ENCODE peak calls at places on chromosomes 12 and 14, in seven cellular contexts. I is aorta, S is lung, V is GM23248, C is heart right ventricle, D is GM12878, J is MG63. W is an unnamed sample.
A peak's percentile ranks its signal among the peaks of the same experiment; 100 is the strongest.

GRCh38 chr12:104215638-104216297 is at the start of gene TXNRD1:
- DNase-seq in I (peak; percentile 91), S (peak; percentile 81), V (peak; percentile 92), C (peak; percentile 82), D (peak; percentile 19), J (peak; percentile 82), W (peak; percentile 26)

GRCh38 chr12:52369809-52370208 is 2.5 kb upstream of the KRT85 start:
- DNase-seq in I (no peak), S (no peak), V (no peak), C (no peak), D (no peak), J (no peak), W (no peak)

GRCh38 chr12:26318661-26319068 is 123.3 kb downstream of the SSPN start:
- DNase-seq in I (peak; percentile 67), S (no peak), V (peak; percentile 83), C (peak; percentile 53), D (no peak), J (peak; percentile 23), W (peak; percentile 56)

GRCh38 chr12:28135801-28136439 is 54.3 kb upstream of the CCDC91 start:
- DNase-seq in I (no peak), S (no peak), V (no peak), C (no peak), D (no peak), J (no peak), W (no peak)

GRCh38 chr12:52663420-52663819 is 11.4 kb upstream of the KRT2 start:
- DNase-seq in I (no peak), S (no peak), V (no peak), C (no peak), D (no peak), J (no peak), W (no peak)

GRCh38 chr14:87254331-87254730 is 738.7 kb downstream of the GALC start:
- DNase-seq in I (no peak), S (no peak), V (no peak), C (no peak), D (no peak), J (no peak), W (no peak)

GRCh38 chr14:56808314-56809201 is 1.7 kb downstream of the OTX2 start:
- DNase-seq in I (no peak), S (no peak), V (no peak), C (no peak), D (no peak), J (no peak), W (no peak)

GRCh38 chr12:84508325-84508861 is 404.2 kb downstream of the SLC6A15 start:
- DNase-seq in I (peak; percentile 46), S (no peak), V (peak; percentile 95), C (peak; percentile 11), D (no peak), J (peak; percentile 62), W (no peak)

GRCh38 chr14:92207012-92207927 is 85.5 kb downstream of the CPSF2 start:
- DNase-seq in I (no peak), S (no peak), V (no peak), C (no peak), D (no peak), J (no peak), W (no peak)

GRCh38 chr12:111413442-111414086 is 7.8 kb downstream of the SH2B3 start:
- DNase-seq in I (no peak), S (no peak), V (peak; percentile 89), C (peak; percentile 57), D (no peak), J (peak; percentile 79), W (no peak)

GRCh38 chr14:36207500-36207899 is 31.0 kb upstream of the PTCSC3 start:
- DNase-seq in I (no peak), S (no peak), V (peak; percentile 26), C (no peak), D (no peak), J (no peak), W (no peak)

GRCh38 chr12:118058881-118059644 is 1.9 kb downstream of the WSB2 start:
- DNase-seq in I (no peak), S (no peak), V (peak; percentile 88), C (no peak), D (no peak), J (peak; percentile 67), W (no peak)

GRCh38 chr14:49367696-49368095 is 218.5 kb downstream of the RPS29 start:
- DNase-seq in I (no peak), S (no peak), V (no peak), C (no peak), D (peak; percentile 3), J (no peak), W (no peak)

GRCh38 chr12:18313316-18313715 is 52.0 kb downstream of the PIK3C2G start:
- DNase-seq in I (no peak), S (no peak), V (no peak), C (no peak), D (no peak), J (no peak), W (no peak)

GRCh38 chr14:77390188-77390587 is 13.0 kb downstream of the SAMD15 start:
- DNase-seq in I (no peak), S (no peak), V (no peak), C (no peak), D (no peak), J (no peak), W (no peak)

GRCh38 chr14:77965919-77966435 is 166.1 kb downstream of the ADCK1 start:
- DNase-seq in I (no peak), S (no peak), V (peak; percentile 36), C (no peak), D (peak; percentile 8), J (peak; percentile 43), W (no peak)

GRCh38 chr12:122788387-122788786 is 14.0 kb downstream of the CCDC62 start:
- DNase-seq in I (no peak), S (no peak), V (peak; percentile 73), C (no peak), D (no peak), J (peak; percentile 54), W (no peak)

GRCh38 chr14:77058082-77058481 is 29.6 kb upstream of the IRF2BPL start:
- DNase-seq in I (no peak), S (no peak), V (no peak), C (no peak), D (no peak), J (no peak), W (no peak)

GRCh38 chr12:127169321-127170270 is 1097.4 kb upstream of the TMEM132C start:
- DNase-seq in I (no peak), S (no peak), V (peak; percentile 59), C (no peak), D (no peak), J (no peak), W (no peak)

GRCh38 chr12:127162902-127163301 is 1104.1 kb upstream of the TMEM132C start:
- DNase-seq in I (no peak), S (no peak), V (peak; percentile 84), C (no peak), D (peak; percentile 16), J (peak; percentile 35), W (peak; percentile 38)

GRCh38 chr12:127162307-127162706 is 1104.7 kb upstream of the TMEM132C start:
- DNase-seq in I (no peak), S (no peak), V (no peak), C (no peak), D (no peak), J (no peak), W (no peak)

GRCh38 chr12:127161466-127161865 is 1105.5 kb upstream of the TMEM132C start:
- DNase-seq in I (no peak), S (no peak), V (no peak), C (no peak), D (no peak), J (no peak), W (no peak)

GRCh38 chr12:127165567-127166392 is 1101.2 kb upstream of the TMEM132C start:
- DNase-seq in I (peak; percentile 86), S (peak; percentile 77), V (peak; percentile 85), C (peak; percentile 85), D (no peak), J (peak; percentile 88), W (peak; percentile 35)
- H3K4me3 ChIP-seq in I (peak overlapping the region; percentile 38), S (peak overlapping the region; percentile 22), V (peak overlapping the region; percentile 65), C (peak overlapping the region; percentile 56), D (no peak overlapping the region), J (peak overlapping the region; percentile 60), W (peak overlapping the region; percentile 46)

GRCh38 chr12:92029902-92030586 is 115.6 kb downstream of the BTG1 start:
- DNase-seq in I (no peak), S (no peak), V (no peak), C (no peak), D (no peak), J (no peak), W (no peak)
- H3K4me3 ChIP-seq in I (no peak overlapping the region), S (no peak overlapping the region), V (no peak overlapping the region), C (no peak overlapping the region), D (no peak overlapping the region), J (no peak overlapping the region), W (no peak overlapping the region)

DNA sequence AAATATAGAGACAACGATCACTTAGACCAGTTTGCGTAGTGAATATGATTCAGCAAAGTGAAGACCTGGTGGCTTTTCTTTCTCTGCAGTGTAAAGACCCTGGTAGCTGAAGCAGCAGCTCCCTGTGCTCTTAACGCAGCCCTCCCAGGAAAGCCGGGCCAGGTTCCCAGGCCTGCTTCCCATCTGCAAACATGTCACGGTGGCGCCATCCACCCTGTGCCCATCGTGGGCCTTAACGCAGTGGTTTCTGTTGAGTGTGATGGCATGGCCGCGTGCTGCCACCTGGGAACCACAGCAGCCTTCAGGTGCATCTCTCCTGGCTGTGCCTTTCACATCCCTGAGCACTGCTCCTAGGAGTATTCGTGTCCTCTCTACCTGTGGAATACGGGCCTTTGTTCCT is 71.5 kb downstream of the WDR20 start:
- DNase-seq in I (no peak), S (no peak), V (no peak), C (no peak), D (no peak), J (no peak), W (no peak)
- H3K4me3 ChIP-seq in I (no peak overlapping the region), S (no peak overlapping the region), V (no peak overlapping the region), C (no peak overlapping the region), D (no peak overlapping the region), J (no peak overlapping the region), W (no peak overlapping the region)

GRCh38 chr12:124390442-124391116 is 95.7 kb downstream of the RFLNA start:
- DNase-seq in I (peak; percentile 86), S (peak; percentile 60), V (peak; percentile 94), C (peak; percentile 55), D (peak; percentile 23), J (peak; percentile 86), W (peak; percentile 15)
- H3K4me3 ChIP-seq in I (no peak overlapping the region), S (no peak overlapping the region), V (peak overlapping the region; percentile 14), C (no peak overlapping the region), D (no peak overlapping the region), J (no peak overlapping the region), W (peak overlapping the region; percentile 9)

GRCh38 chr12:48795550-48796455 is 6.9 kb upstream of the ADCY6 start:
- DNase-seq in I (peak; percentile 72), S (peak; percentile 70), V (peak; percentile 80), C (peak; percentile 70), D (peak; percentile 16), J (peak; percentile 56), W (no peak)
- H3K4me3 ChIP-seq in I (no peak overlapping the region), S (no peak overlapping the region), V (no peak overlapping the region), C (no peak overlapping the region), D (no peak overlapping the region), J (no peak overlapping the region), W (no peak overlapping the region)

DNA sequence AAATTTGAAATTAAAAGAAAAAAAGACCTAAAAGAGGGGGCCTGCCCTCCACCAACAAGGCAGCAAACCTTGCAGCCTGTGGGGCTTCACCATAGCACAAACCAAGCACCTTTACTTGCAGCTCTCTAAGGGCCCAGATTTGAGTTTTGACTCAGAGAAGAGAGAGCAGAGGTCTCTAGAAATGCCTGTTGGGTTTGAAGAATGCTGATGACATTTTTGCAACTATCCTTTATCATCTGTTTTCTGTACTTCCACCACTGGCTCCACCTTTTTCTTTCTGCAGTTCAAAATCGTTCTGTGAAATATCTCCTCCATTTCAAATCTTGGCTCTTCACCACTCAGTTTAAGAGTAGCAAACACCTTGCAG is 83.8 kb upstream of the HMGA2 start:
- DNase-seq in I (no peak), S (no peak), V (peak; percentile 17), C (no peak), D (no peak), J (no peak), W (no peak)
- H3K4me3 ChIP-seq in I (no peak overlapping the region), S (no peak overlapping the region), V (no peak overlapping the region), C (no peak overlapping the region), D (peak overlapping the region; percentile 41), J (no peak overlapping the region), W (no peak overlapping the region)